ENCODE peak calls at places on chromosomes 4 and X, in six cellular contexts. W, J, O, V, I and U are unnamed samples.
A peak's percentile ranks its signal among the peaks of the same experiment; 100 is the strongest.

GRCh38 chr4:72919464-72919863 is 150.1 kb downstream of the COX18 start:
- DNase-seq in W (no peak), J (no peak), O (no peak), V (no peak), I (no peak), U (no peak)

GRCh38 chrX:48715066-48715465 is 18.5 kb downstream of the SUV39H1 start:
- DNase-seq in W (peak; percentile 64), J (no peak), O (no peak), V (peak; percentile 69), I (no peak), U (peak; percentile 37)

GRCh38 chrX:50680990-50681389 is 133.0 kb downstream of the SHROOM4 start:
- DNase-seq in W (no peak), J (no peak), O (no peak), V (no peak), I (no peak), U (no peak)

GRCh38 chrX:34612036-34612435 is 45.0 kb downstream of the TMEM47 start:
- DNase-seq in W (no peak), J (no peak), O (no peak), V (no peak), I (no peak), U (no peak)

GRCh38 chrX:107686792-107687191 is 58.5 kb downstream of the PRPS1 start:
- DNase-seq in W (no peak), J (no peak), O (no peak), V (no peak), I (no peak), U (no peak)

GRCh38 chr4:165464813-165465381 is 86.1 kb downstream of the CPE start:
- DNase-seq in W (peak; percentile 70), J (no peak), O (no peak), V (peak; percentile 57), I (no peak), U (no peak)

GRCh38 chr4:109562457-109563237 is 2.6 kb downstream of the MCUB start:
- DNase-seq in W (no peak), J (no peak), O (no peak), V (no peak), I (no peak), U (no peak)

GRCh38 chr4:16636304-16636703 is 262.1 kb downstream of the LDB2 start:
- DNase-seq in W (no peak), J (no peak), O (no peak), V (no peak), I (no peak), U (no peak)

GRCh38 chr4:98659106-98659592 is 738 bp upstream of the TSPAN5 start:
- DNase-seq in W (peak; percentile 66), J (no peak), O (no peak), V (peak; percentile 43), I (no peak), U (no peak)

GRCh38 chrX:16826207-16826606 is 39.9 kb downstream of the TXLNG start:
- DNase-seq in W (peak; percentile 52), J (no peak), O (no peak), V (peak; percentile 58), I (no peak), U (no peak)

GRCh38 chr4:179804440-179804839 is 2362.2 kb upstream of the AGA start:
- DNase-seq in W (no peak), J (no peak), O (no peak), V (no peak), I (no peak), U (no peak)

GRCh38 chrX:71514367-71515038 is 18.4 kb upstream of the OGT start:
- DNase-seq in W (peak; percentile 22), J (no peak), O (no peak), V (no peak), I (no peak), U (no peak)

GRCh38 chrX:17373337-17373736 is 1.7 kb upstream of the NHS start:
- DNase-seq in W (no peak), J (no peak), O (no peak), V (no peak), I (no peak), U (no peak)

GRCh38 chr4:157244348-157244747 is 23.8 kb downstream of the GRIA2 start:
- DNase-seq in W (no peak), J (no peak), O (no peak), V (no peak), I (no peak), U (no peak)

GRCh38 chr4:80213117-80213815 is 16.0 kb downstream of the PRDM8 start:
- DNase-seq in W (peak; percentile 78), J (no peak), O (no peak), V (peak; percentile 54), I (no peak), U (no peak)

GRCh38 chrX:101550362-101550761 is at the start of gene ARMCX1:
- DNase-seq in W (peak; percentile 88), J (peak; percentile 68), O (peak; percentile 71), V (peak; percentile 76), I (no peak), U (peak; percentile 51)

GRCh38 chr4:165505991-165506779 is 127.4 kb downstream of the CPE start:
- DNase-seq in W (peak; percentile 5), J (no peak), O (no peak), V (peak; percentile 77), I (no peak), U (peak; percentile 36)

GRCh38 chr4:121936101-121936500 is 15.8 kb downstream of the TRPC3 start:
- DNase-seq in W (no peak), J (no peak), O (no peak), V (no peak), I (no peak), U (no peak)

GRCh38 chr4:37628977-37629609 is 57.1 kb downstream of the RELL1 start:
- DNase-seq in W (peak; percentile 91), J (no peak), O (peak; percentile 52), V (peak; percentile 85), I (peak; percentile 59), U (no peak)

GRCh38 chrX:44036336-44036735 is 63.1 kb upstream of the NDP start:
- DNase-seq in W (peak; percentile 67), J (no peak), O (no peak), V (peak; percentile 83), I (no peak), U (peak; percentile 53)

GRCh38 chr4:76434901-76435688 is at the start of gene SHROOM3:
- DNase-seq in W (peak; percentile 18), J (no peak), O (no peak), V (no peak), I (no peak), U (no peak)

GRCh38 chrX:48961585-48962091 is 4.2 kb upstream of the OTUD5 start:
- DNase-seq in W (peak; percentile 34), J (no peak), O (no peak), V (no peak), I (no peak), U (no peak)

GRCh38 chr4:57044279-57044678 is 65.6 kb downstream of the POLR2B start:
- DNase-seq in W (peak; percentile 89), J (no peak), O (no peak), V (peak; percentile 94), I (no peak), U (no peak)

GRCh38 chr4:183747931-183748664 is 89.0 kb downstream of the TRAPPC11 start:
- DNase-seq in W (no peak), J (no peak), O (no peak), V (peak; percentile 5), I (no peak), U (peak; percentile 14)

GRCh38 chrX:109847257-109848187 is 114.5 kb upstream of the ACSL4 start:
- DNase-seq in W (peak; percentile 90), J (no peak), O (peak; percentile 20), V (peak; percentile 95), I (no peak), U (peak; percentile 82)

DNA sequence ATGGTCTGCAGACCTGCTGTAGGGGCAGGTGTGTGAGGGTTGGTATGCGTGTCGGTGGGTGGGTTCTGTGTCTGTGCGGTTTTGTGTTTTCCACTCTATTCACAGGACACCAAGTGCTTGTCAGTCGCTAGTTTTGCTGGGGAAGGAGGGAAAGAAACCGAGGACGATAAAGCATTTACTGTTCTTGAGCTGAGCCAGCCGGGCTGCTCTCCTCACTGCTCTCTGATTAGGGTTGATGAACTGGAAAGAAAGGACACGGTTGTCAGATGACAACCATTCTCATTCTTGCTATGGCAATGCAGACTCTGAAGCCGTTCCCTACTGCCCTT is 808 bp downstream of the EGFL6 start:
- DNase-seq in W (no peak), J (no peak), O (no peak), V (no peak), I (no peak), U (no peak)
- H3K4me3 ChIP-seq in W (peak overlapping the region; percentile 44), J (peak overlapping the region; percentile 9), O (no peak overlapping the region), V (no peak overlapping the region), I (no peak overlapping the region), U (no peak overlapping the region)

DNA sequence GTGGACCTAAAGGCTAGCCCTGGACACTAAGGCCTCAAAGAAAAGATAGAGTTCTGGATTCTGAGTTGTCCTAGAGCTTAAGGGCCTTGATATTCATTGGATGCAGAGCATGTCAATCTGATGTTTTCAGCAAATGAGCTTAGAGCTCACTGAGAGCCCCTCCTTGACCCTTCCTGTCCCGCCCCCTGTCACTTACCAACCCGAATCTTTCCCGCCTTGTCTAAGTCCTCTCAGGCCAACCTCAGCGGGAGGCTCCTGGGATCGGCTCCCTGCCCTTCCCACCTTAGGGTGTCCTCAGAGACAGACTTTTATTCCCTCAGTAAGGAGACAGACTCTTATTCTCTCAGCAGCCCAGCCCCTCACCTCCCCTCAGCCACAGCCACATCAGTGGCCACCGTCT is at the start of gene CT47C1:
- DNase-seq in W (no peak), J (no peak), O (no peak), V (no peak), I (no peak), U (no peak)
- H3K4me3 ChIP-seq in W (no peak within 1 kb of the TSS), J (no peak within 1 kb of the TSS), O (no peak within 1 kb of the TSS), V (no peak within 1 kb of the TSS), I (no peak within 1 kb of the TSS), U (no peak within 1 kb of the TSS)

DNA sequence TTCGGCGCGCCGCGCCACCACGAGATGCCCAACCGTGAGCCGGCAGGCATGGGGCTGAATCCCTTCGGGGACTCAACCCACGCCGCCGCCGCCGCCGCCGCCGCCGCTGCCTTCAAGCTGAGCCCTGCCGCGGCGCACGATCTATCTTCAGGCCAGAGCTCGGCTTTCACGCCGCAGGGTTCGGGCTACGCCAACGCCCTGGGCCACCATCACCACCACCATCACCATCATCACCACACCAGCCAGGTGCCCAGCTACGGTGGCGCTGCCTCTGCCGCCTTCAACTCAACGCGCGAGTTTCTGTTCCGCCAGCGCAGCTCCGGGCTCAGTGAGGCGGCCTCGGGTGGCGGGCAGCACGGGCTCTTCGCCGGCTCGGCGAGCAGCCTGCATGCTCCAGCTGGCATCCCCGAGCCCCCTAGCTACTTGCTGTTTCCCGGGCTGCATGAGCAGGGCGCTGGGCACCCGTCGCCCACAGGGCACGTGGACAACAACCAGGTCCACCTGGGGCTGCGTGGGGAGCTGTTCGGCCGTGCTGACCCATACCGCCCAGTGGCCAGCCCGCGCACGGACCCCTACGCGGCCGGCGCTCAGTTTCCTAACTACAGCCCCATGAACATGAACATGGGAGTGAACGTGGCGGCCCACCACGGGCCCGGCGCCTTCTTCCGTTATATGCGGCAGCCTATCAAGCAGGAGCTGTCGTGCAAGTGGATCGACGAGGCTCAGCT is 983 bp downstream of the ZIC3 start:
- DNase-seq in W (no peak), J (peak; percentile 75), O (no peak), V (no peak), I (no peak), U (no peak)
- H3K4me3 ChIP-seq in W (no peak overlapping the region), J (peak overlapping the region; percentile 35), O (peak overlapping the region; percentile 43), V (no peak overlapping the region), I (no peak overlapping the region), U (no peak overlapping the region)

DNA sequence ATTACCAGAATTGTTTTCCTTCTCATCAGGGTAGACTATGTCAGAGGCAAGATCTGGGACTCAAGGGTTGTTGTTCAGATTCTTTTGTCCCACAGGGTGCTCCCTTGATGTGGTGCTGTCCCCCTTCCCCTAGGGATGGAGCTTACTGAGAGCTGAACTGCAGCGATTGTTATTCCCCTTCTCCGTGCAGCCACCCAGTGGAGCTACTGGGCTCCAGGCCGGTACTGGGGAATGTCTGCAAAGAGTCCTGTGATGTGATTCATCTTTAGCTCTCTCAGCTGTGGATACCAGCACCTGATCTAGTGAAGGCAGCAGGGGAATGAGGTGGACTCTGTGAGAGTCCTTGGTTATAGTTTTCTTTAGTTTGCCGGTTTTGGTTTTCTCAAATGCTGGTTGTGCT is 247.4 kb upstream of the HAND2 start:
- DNase-seq in W (no peak), J (no peak), O (no peak), V (no peak), I (no peak), U (no peak)
- H3K4me3 ChIP-seq in W (no peak overlapping the region), J (no peak overlapping the region), O (no peak overlapping the region), V (no peak overlapping the region), I (no peak overlapping the region), U (no peak overlapping the region)